ENCODE peak calls at places on chromosomes 5 and 9, in seven cellular contexts. A is heart left ventricle, H is fibroblast of mammary gland, U is AG04450, L is AG10803, V is brain microvascular endothelial cell, P is choroid plexus epithelial cell. W is an unnamed sample.

GRCh38 chr5:137604348-137605095 is 105.4 kb upstream of the SPOCK1 start:
- DNase-seq in A (no peak), H (no peak), U (no peak), L (no peak), V (no peak), P (no peak), W (no peak)

GRCh38 chr5:10329808-10330481 is 22.2 kb upstream of the CMBL start:
- DNase-seq in A (peak), H (peak), U (peak), L (peak), V (no peak), P (peak), W (peak)

GRCh38 chr5:32710335-32710858 is 724 bp upstream of the NPR3 start:
- DNase-seq in A (peak), H (peak), U (no peak), L (no peak), V (no peak), P (no peak), W (no peak)

GRCh38 chr9:122053056-122053455 is 40.1 kb downstream of the TTLL11 start:
- DNase-seq in A (no peak), H (no peak), U (no peak), L (peak), V (no peak), P (no peak), W (no peak)

GRCh38 chr9:96491079-96491879 is 41.3 kb downstream of the HABP4 start:
- DNase-seq in A (no peak), H (no peak), U (peak), L (no peak), V (no peak), P (no peak), W (peak)

GRCh38 chr9:133119461-133120342 is 1.3 kb downstream of the RALGDS start:
- DNase-seq in A (no peak), H (peak), U (no peak), L (no peak), V (no peak), P (peak), W (no peak)

GRCh38 chr9:91716239-91716638 is 233.8 kb downstream of the ROR2 start:
- DNase-seq in A (no peak), H (no peak), U (no peak), L (no peak), V (no peak), P (no peak), W (no peak)

GRCh38 chr5:74241751-74242140 is 398.8 kb downstream of the ENC1 start:
- DNase-seq in A (no peak), H (no peak), U (no peak), L (peak), V (no peak), P (no peak), W (peak)

GRCh38 chr5:10283927-10284635 is 23.6 kb downstream of the CMBL start:
- DNase-seq in A (peak), H (peak), U (no peak), L (peak), V (peak), P (peak), W (peak)

GRCh38 chr5:102528600-102528999 is 29.8 kb upstream of the SLCO6A1 start:
- DNase-seq in A (no peak), H (no peak), U (no peak), L (no peak), V (peak), P (peak), W (no peak)

GRCh38 chr9:77215874-77216273 is 38.5 kb downstream of the VPS13A start:
- DNase-seq in A (no peak), H (peak), U (no peak), L (peak), V (no peak), P (peak), W (peak)

GRCh38 chr5:175542232-175542965 is 64.0 kb downstream of the SFXN1 start:
- DNase-seq in A (no peak), H (no peak), U (no peak), L (no peak), V (peak), P (no peak), W (no peak)

GRCh38 chr9:130938184-130938651 is 829 bp downstream of the FIBCD1 start:
- DNase-seq in A (no peak), H (no peak), U (no peak), L (no peak), V (no peak), P (no peak), W (no peak)
- H3K4me3 ChIP-seq in A (peak), H (no peak), U (peak), L (peak), V (peak), P (no peak), W (peak)

DNA sequence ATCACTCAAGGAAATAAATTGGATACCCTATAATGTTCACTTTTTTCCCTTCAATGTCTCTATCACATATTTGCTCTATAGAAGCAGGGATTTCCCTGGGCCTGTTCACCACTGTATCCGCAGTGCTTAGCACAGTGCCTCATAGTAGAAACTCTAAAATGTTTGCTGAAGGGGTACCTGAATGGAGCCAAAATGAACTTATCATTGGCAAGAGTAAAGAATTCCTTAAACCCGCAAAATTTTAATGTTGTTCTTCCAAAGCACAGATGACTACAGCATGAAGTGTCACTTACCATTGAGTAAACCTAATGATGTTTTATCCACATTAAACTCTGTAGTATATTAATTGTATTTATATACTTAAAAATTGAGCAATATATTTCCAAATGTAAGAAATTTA is 96.1 kb downstream of the JAKMIP2 start:
- DNase-seq in A (no peak), H (peak), U (no peak), L (no peak), V (no peak), P (no peak), W (no peak)
- TF ChIP-seq CTCF in A (no peak), H (no peak), U (no peak), L (no peak), V (no peak), P (no peak), W (no peak)

DNA sequence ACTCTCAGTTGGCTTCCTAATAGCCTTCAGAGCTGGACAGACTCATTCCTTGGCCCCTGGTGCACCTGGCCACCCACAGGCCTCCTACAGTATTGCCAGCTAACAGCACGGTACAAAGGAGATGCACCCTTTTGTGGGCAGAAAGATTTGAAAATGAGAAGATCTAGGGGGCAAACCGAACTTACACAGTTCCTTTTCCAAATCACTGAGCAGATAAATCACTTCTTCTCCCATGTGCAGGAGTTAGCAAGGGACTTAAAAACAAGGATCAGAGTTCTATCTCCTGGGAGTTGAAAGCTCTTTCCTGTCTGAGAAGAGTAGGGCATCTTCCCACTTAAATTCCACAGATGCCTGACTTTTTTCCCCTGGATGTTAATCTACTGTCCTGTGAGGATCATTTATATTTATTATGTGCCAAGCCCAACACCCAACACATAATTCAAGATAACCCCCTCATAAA is 207.4 kb upstream of the DAPK1 start:
- DNase-seq in A (no peak), H (peak), U (no peak), L (peak), V (peak), P (peak), W (no peak)
- H3K4me3 ChIP-seq in A (no peak), H (no peak), U (no peak), L (no peak), V (no peak), P (no peak), W (no peak)

GRCh38 chr9:2620876-2621677 is 510 bp upstream of the VLDLR start:
- DNase-seq in A (peak), H (peak), U (peak), L (peak), V (peak), P (peak), W (peak)
- TF ChIP-seq CTCF in A (peak), H (peak), U (peak), L (peak), V (peak), P (peak), W (no peak)

GRCh38 chr5:141940695-141941271 is 17.1 kb downstream of the DELE1 start:
- DNase-seq in A (peak), H (peak), U (no peak), L (peak), V (peak), P (peak), W (peak)
- H3K4me3 ChIP-seq in A (no peak), H (no peak), U (no peak), L (no peak), V (no peak), P (no peak), W (no peak)

DNA sequence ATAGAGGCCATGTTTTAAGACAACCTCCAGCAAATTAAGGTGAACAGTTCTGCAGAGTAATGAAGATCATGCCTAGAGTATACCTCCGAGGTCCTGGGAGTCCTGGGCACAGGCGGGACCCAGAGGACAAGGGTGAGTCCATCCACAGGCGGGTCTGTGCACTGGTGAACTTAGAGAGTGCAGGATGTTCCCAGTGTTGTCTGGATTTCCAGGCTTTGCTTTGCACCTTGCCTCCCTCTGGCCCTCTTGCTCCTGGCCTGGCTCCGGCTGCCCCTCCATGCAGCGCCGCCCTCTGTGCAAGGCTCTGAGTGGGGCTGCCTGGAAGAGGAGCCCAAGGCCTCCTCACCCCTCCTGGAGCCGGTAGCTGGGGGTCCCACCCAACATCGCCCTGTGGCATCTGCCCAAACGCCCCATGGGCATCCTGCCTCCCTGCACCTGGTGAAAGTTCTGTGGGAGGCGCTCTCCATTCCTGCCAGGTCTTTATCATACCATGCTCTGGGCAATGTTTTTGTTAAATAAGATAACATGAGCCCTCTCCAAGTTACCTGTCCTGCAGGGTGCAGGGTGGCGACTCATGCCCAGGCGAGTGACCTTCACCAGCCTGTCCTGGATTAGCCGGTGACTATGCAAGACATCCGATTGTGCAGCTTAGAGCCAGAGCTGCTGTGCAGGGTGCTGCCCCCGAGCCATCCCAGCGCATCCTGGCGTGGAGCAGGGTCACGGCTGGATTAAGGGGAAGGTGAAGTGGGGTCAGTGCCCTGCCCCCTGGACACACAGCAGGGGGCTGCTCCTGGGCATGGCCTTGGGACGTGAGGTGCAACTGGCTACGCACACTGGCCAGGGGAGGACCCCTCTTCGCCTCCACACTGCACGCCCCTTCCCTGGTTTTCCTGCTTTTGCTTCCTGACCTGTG is 41.3 kb upstream of the LPCAT1 start:
- DNase-seq in A (no peak), H (no peak), U (no peak), L (no peak), V (no peak), P (no peak), W (no peak)
- TF ChIP-seq CTCF in A (no peak), H (no peak), U (no peak), L (no peak), V (no peak), P (no peak), W (no peak)

W was measured in fibroblast of villous mesenchyme.